ENCODE peak calls at places on chromosome 11, in nine cellular contexts. P is upper lobe of left lung, M is transverse colon, N is H1, S is sigmoid colon, K is A549, Z is SK-N-SH, U is esophagus muscularis mucosa, G is stomach. L is an unnamed sample.
A peak's percentile ranks its signal among the peaks of the same experiment; 100 is the strongest.

GRCh38 chr11:11318961-11319360 is 34.1 kb downstream of the CSNK2A3 start:
- DNase-seq in S (no peak), K (no peak), G (no peak), N (no peak), P (no peak), U (no peak), M (no peak), Z (no peak), L (no peak)

GRCh38 chr11:109946322-109946846 is 146.8 kb upstream of the ZC3H12C start:
- DNase-seq in G (peak; percentile 84), K (peak; percentile 93), Z (peak; percentile 58), M (peak; percentile 88), N (peak; percentile 66), U (peak; percentile 97), P (peak; percentile 91), S (peak; percentile 89), L (peak; percentile 79)

GRCh38 chr11:74470526-74470925 is 3.2 kb upstream of the KCNE3 start:
- DNase-seq in P (no peak), U (no peak), S (no peak), N (no peak), K (no peak), M (no peak), G (no peak), Z (no peak), L (no peak)

GRCh38 chr11:57772562-57772961 is 11.0 kb downstream of the CTNND1 start:
- DNase-seq in Z (no peak), G (no peak), U (no peak), S (no peak), N (no peak), K (no peak), P (no peak), M (no peak), L (no peak)

GRCh38 chr11:62855571-62856332 is 16.4 kb upstream of the WDR74 start:
- DNase-seq in N (peak; percentile 98), K (peak; percentile 98), M (peak; percentile 98), P (peak; percentile 96), S (peak; percentile 98), G (peak; percentile 97), Z (peak; percentile 93), U (peak; percentile 99), L (peak; percentile 98)

GRCh38 chr11:61964941-61965282 is 2.5 kb downstream of the FTH1 start:
- DNase-seq in P (no peak), U (no peak), Z (no peak), S (no peak), M (no peak), K (no peak), N (no peak), G (no peak), L (no peak)

GRCh38 chr11:1832989-1833365 is 1.8 kb upstream of the SYT8 start:
- DNase-seq in U (no peak), G (no peak), M (no peak), P (no peak), Z (no peak), K (no peak), S (no peak), N (no peak), L (no peak)

GRCh38 chr11:131868769-131869482 is 498.5 kb downstream of the NTM start:
- DNase-seq in S (no peak), Z (no peak), M (no peak), G (no peak), N (no peak), U (no peak), P (no peak), K (no peak), L (no peak)

GRCh38 chr11:45646275-45646970 is 19.0 kb downstream of the CHST1 start:
- DNase-seq in S (no peak), Z (peak; percentile 51), M (no peak), U (no peak), G (no peak), N (no peak), K (peak; percentile 17), P (no peak), L (no peak)

GRCh38 chr11:33687733-33688479 is 12.7 kb downstream of the C11orf91 start:
- DNase-seq in Z (peak; percentile 71), K (peak; percentile 76), U (no peak), M (no peak), S (no peak), P (no peak), N (no peak), G (no peak), L (no peak)

GRCh38 chr11:8087185-8087584 is 6.2 kb downstream of the TUB start:
- DNase-seq in P (no peak), U (no peak), Z (no peak), S (no peak), N (no peak), M (no peak), G (no peak), K (peak; percentile 15), L (no peak)

GRCh38 chr11:72727521-72727920 is 24.7 kb downstream of the ARAP1 start:
- DNase-seq in N (no peak), Z (no peak), M (no peak), K (no peak), U (no peak), P (no peak), S (no peak), G (no peak), L (no peak)
- TF ChIP-seq EP300 in N (no peak), Z (no peak), M (no peak), K (no peak), U (no peak), P (no peak), S (no peak), G (no peak), L (no peak)

GRCh38 chr11:67300256-67300755 is 3.0 kb upstream of the SSH3 start:
- DNase-seq in Z (no peak), K (no peak), S (no peak), G (no peak), P (no peak), N (no peak), M (no peak), U (no peak), L (no peak)

GRCh38 chr11:67299471-67300191 is 3.7 kb upstream of the SSH3 start:
- DNase-seq in U (no peak), S (peak; percentile 62), N (no peak), P (no peak), M (no peak), G (no peak), Z (no peak), K (no peak), L (no peak)

GRCh38 chr11:67301313-67301921 is 1.9 kb upstream of the SSH3 start:
- DNase-seq in K (no peak), M (peak; percentile 8), G (no peak), Z (no peak), P (peak; percentile 21), S (peak; percentile 67), U (no peak), N (no peak), L (no peak)

GRCh38 chr11:67301951-67302516 is 1.3 kb upstream of the SSH3 start:
- DNase-seq in N (no peak), S (peak; percentile 68), M (peak; percentile 76), U (no peak), K (peak; percentile 59), Z (no peak), G (peak; percentile 67), P (peak; percentile 78), L (peak; percentile 31)

GRCh38 chr11:67300756-67301312 is 2.5 kb upstream of the SSH3 start:
- DNase-seq in S (peak; percentile 60), K (no peak), M (peak; percentile 6), Z (no peak), N (no peak), P (no peak), U (no peak), G (no peak), L (peak; percentile 38)
- TF ChIP-seq EP300 in S (no peak), K (no peak), M (no peak), Z (no peak), N (no peak), P (no peak), U (no peak), G (no peak), L (no peak)

GRCh38 chr11:44564198-44564597 is 1.3 kb upstream of the CD82 start:
- DNase-seq in M (peak; percentile 52), P (peak; percentile 78), S (no peak), Z (no peak), U (no peak), N (no peak), K (no peak), G (peak; percentile 71), L (peak; percentile 84)

GRCh38 chr11:44563716-44564115 is 1.7 kb upstream of the CD82 start:
- DNase-seq in N (no peak), Z (no peak), P (no peak), M (no peak), K (no peak), S (no peak), G (no peak), U (no peak), L (no peak)

GRCh38 chr11:44565008-44565745 is at the start of gene CD82:
- DNase-seq in M (peak; percentile 100), K (peak; percentile 96), Z (peak; percentile 99), P (peak; percentile 100), U (peak; percentile 100), S (peak; percentile 100), N (peak; percentile 97), G (peak; percentile 100), L (peak; percentile 100)

GRCh38 chr11:44565746-44566558 is 489 bp downstream of the CD82 start:
- DNase-seq in U (no peak), S (peak; percentile 60), Z (no peak), M (no peak), P (peak; percentile 42), N (no peak), K (no peak), G (no peak), L (no peak)

GRCh38 chr11:44564653-44565007 is 833 bp upstream of the CD82 start:
- DNase-seq in G (peak; percentile 85), Z (no peak), K (no peak), M (peak; percentile 63), P (peak; percentile 90), S (peak; percentile 94), N (no peak), U (peak; percentile 95), L (no peak)
- TF ChIP-seq EP300 in G (peak; percentile 6), Z (no peak), K (no peak), M (no peak), P (no peak), S (no peak), N (no peak), U (peak; percentile 35), L (peak; percentile 13)

DNA sequence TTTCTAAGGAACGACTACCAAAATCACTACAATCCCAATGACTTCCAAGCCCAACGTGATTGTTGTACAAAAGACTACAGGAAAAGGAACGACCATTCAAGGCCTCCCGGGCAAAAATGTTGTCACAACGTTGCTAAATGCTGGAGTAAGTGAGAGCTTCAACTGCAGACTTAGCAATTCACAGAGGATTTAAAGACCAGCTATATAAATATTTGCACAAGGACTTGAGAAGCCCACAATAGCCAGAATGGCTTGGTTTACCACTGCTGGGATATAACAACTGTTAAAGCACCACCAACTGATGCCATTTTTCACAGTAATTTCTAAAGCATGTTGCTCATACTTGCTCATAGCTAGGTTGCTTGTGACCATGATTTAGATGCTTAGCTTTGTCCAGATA is 78.3 kb downstream of the EMSY start:
- DNase-seq in P (no peak), S (no peak), K (no peak), U (no peak), Z (no peak), M (no peak), G (no peak), N (no peak), L (no peak)
- TF ChIP-seq EP300 in P (no peak), S (no peak), K (no peak), U (no peak), Z (no peak), M (no peak), G (no peak), N (no peak), L (no peak)